ENCODE peak calls at places on chromosomes 1 and 21, in eight cellular contexts. J is anterior cingulate cortex; G is dorsolateral prefrontal cortex; A is C1 segment of cervical spinal cord; O is activated T-cell treated with anti-CD3 and anti-CD28 coated beads, Interleukin-2, amount 50 U/mL, for 72 hours; M is activated CD4-positive, alpha-beta T cell treated with anti-CD3 and anti-CD28 coated beads, Interleukin-2, amount 50 U/mL, for 1 hour; F is kidney epithelial cell; X is psoas muscle. Z is an unnamed sample.

GRCh38 chr1:51690285-51690961 is 73.5 kb downstream of the OSBPL9 start:
- DNase-seq in J (no peak), M (no peak), O (no peak), F (peak; percentile 51), G (no peak), A (no peak), X (no peak), Z (peak; percentile 76)

GRCh38 chr21:35217504-35218060 is 168.5 kb upstream of the RUNX1 start:
- DNase-seq in X (no peak), A (no peak), F (peak; percentile 99), G (no peak), O (peak; percentile 75), M (no peak), J (no peak), Z (peak; percentile 79)

GRCh38 chr21:29164330-29164942 is 34.0 kb downstream of the MAP3K7CL start:
- DNase-seq in X (no peak), M (no peak), G (no peak), J (no peak), F (no peak), A (no peak), O (no peak), Z (peak; percentile 89)

GRCh38 chr1:167109125-167109524 is 15.2 kb downstream of the STYXL2 start:
- DNase-seq in A (no peak), F (no peak), M (no peak), J (no peak), X (no peak), G (no peak), O (no peak), Z (no peak)

GRCh38 chr1:221419513-221420088 is 322.3 kb downstream of the DUSP10 start:
- DNase-seq in X (no peak), J (no peak), F (no peak), G (no peak), M (no peak), A (no peak), O (no peak), Z (peak; percentile 86)

GRCh38 chr1:238063454-238063853 is 172.7 kb upstream of the ZP4 start:
- DNase-seq in M (no peak), A (no peak), O (no peak), X (no peak), G (no peak), F (peak; percentile 95), J (no peak), Z (peak; percentile 89)

GRCh38 chr1:84171471-84171870 is 27.4 kb downstream of the PRKACB start:
- DNase-seq in X (no peak), G (no peak), M (no peak), J (no peak), F (no peak), O (no peak), A (no peak), Z (no peak)

GRCh38 chr1:30321216-30321910 is 402.0 kb downstream of the MATN1 start:
- DNase-seq in A (no peak), G (no peak), X (no peak), M (no peak), F (no peak), J (no peak), O (no peak), Z (no peak)

GRCh38 chr1:163055005-163055404 is 14.2 kb upstream of the RGS4 start:
- DNase-seq in J (no peak), O (no peak), A (no peak), F (no peak), X (no peak), M (no peak), G (no peak), Z (no peak)

GRCh38 chr1:16986596-16987361 is 6.4 kb upstream of the MFAP2 start:
- DNase-seq in F (no peak), G (no peak), A (no peak), O (no peak), J (no peak), X (no peak), M (no peak), Z (no peak)

GRCh38 chr21:42059141-42059540 is 12.0 kb upstream of the UMODL1 start:
- DNase-seq in M (no peak), A (no peak), G (no peak), J (no peak), F (no peak), O (no peak), X (no peak), Z (no peak)

GRCh38 chr1:22880174-22880601 is 92.5 kb downstream of the LACTBL1 start:
- DNase-seq in F (no peak), X (no peak), J (no peak), O (no peak), A (no peak), G (no peak), M (no peak), Z (peak; percentile 74)

GRCh38 chr1:3714284-3714741 is 37.9 kb upstream of the CCDC27 start:
- DNase-seq in M (no peak), O (no peak), X (peak; percentile 86), J (peak; percentile 82), A (peak; percentile 14), F (no peak), G (peak; percentile 78), Z (no peak)

GRCh38 chr1:218705391-218705790 is 360.3 kb downstream of the TGFB2 start:
- DNase-seq in X (no peak), G (no peak), O (no peak), J (no peak), A (no peak), M (no peak), F (peak; percentile 16), Z (peak; percentile 42)

GRCh38 chr1:30745156-30745833 is 12.3 kb downstream of the LAPTM5 start:
- DNase-seq in O (no peak), F (no peak), M (no peak), A (no peak), J (no peak), X (no peak), G (no peak), Z (no peak)

GRCh38 chr1:26094677-26095383 is 16.8 kb upstream of the PDIK1L start:
- DNase-seq in F (no peak), M (no peak), O (no peak), G (no peak), J (no peak), X (peak; percentile 81), A (peak; percentile 1), Z (peak; percentile 12)

GRCh38 chr1:244322791-244323521 is 128.8 kb downstream of the ADSS2 start:
- DNase-seq in O (peak; percentile 58), G (no peak), M (no peak), A (no peak), J (no peak), X (no peak), F (peak; percentile 97), Z (peak; percentile 96)

GRCh38 chr1:119083479-119083878 is 57.0 kb downstream of the WARS2 start:
- DNase-seq in X (no peak), O (no peak), J (no peak), F (no peak), A (no peak), M (no peak), G (no peak), Z (no peak)

GRCh38 chr1:234163267-234163919 is 209.9 kb upstream of the COA6 start:
- DNase-seq in M (no peak), A (no peak), G (no peak), J (no peak), O (no peak), F (no peak), X (no peak), Z (no peak)

GRCh38 chr1:111161843-111162242 is 21.8 kb downstream of the CEPT1 start:
- DNase-seq in O (no peak), J (no peak), G (no peak), M (no peak), A (no peak), X (no peak), F (no peak), Z (no peak)

GRCh38 chr1:65170511-65171142 is 22.6 kb downstream of the AK4 start:
- DNase-seq in J (no peak), A (no peak), O (no peak), X (no peak), G (no peak), M (no peak), F (no peak), Z (peak; percentile 75)

GRCh38 chr1:72023063-72023647 is 259.2 kb downstream of the NEGR1 start:
- DNase-seq in J (no peak), O (no peak), M (no peak), F (no peak), X (no peak), A (no peak), G (no peak), Z (no peak)

GRCh38 chr1:94239796-94240195 is 2.4 kb upstream of the ARHGAP29 start:
- DNase-seq in O (no peak), G (no peak), M (no peak), A (no peak), J (no peak), X (no peak), F (no peak), Z (no peak)

GRCh38 chr21:43731891-43732711 is 13.2 kb downstream of the PDXK start:
- DNase-seq in J (peak; percentile 49), A (no peak), G (peak; percentile 52), O (no peak), F (no peak), M (no peak), X (peak; percentile 69), Z (no peak)

GRCh38 chr1:227805606-227806197 is 9.8 kb upstream of the PRSS38 start:
- DNase-seq in F (peak; percentile 42), M (no peak), G (no peak), J (no peak), X (no peak), A (no peak), O (no peak), Z (peak; percentile 97)

GRCh38 chr1:220702733-220703704 is 12.9 kb downstream of the C1orf115 start:
- DNase-seq in X (no peak), A (no peak), G (no peak), M (no peak), J (no peak), F (no peak), O (no peak), Z (no peak)

GRCh38 chr1:26696645-26697440 is 1.0 kb downstream of the ARID1A start:
- DNase-seq in O (peak; percentile 83), X (peak; percentile 70), F (no peak), M (peak; percentile 69), G (no peak), A (no peak), J (no peak), Z (no peak)

GRCh38 chr1:188325211-188325610 is 1496.5 kb downstream of the PLA2G4A start:
- DNase-seq in O (no peak), F (no peak), G (no peak), M (no peak), J (no peak), X (no peak), A (no peak), Z (no peak)

GRCh38 chr1:167542109-167543032 is 11.2 kb downstream of the CREG1 start:
- DNase-seq in F (no peak), O (no peak), M (no peak), A (no peak), X (no peak), J (no peak), G (no peak), Z (no peak)

GRCh38 chr1:110348050-110348449 is 8.9 kb downstream of the RBM15 start:
- DNase-seq in M (no peak), A (no peak), O (no peak), F (no peak), J (no peak), X (no peak), G (no peak), Z (no peak)

GRCh38 chr1:145736191-145736590 is 16.9 kb downstream of the CD160 start:
- DNase-seq in M (no peak), J (no peak), A (no peak), F (no peak), X (no peak), G (no peak), O (no peak), Z (no peak)

GRCh38 chr1:59279651-59280050 is 17.2 kb upstream of the FGGY start:
- DNase-seq in X (no peak), G (no peak), J (no peak), M (no peak), F (no peak), O (no peak), A (no peak), Z (no peak)

GRCh38 chr1:23108918-23109533 is 59.6 kb downstream of the LUZP1 start:
- DNase-seq in O (peak; percentile 53), G (no peak), F (no peak), A (no peak), J (no peak), X (no peak), M (peak; percentile 8), Z (no peak)

GRCh38 chr1:19476440-19477190 is 8.7 kb downstream of the CAPZB start:
- DNase-seq in J (no peak), M (no peak), F (no peak), X (no peak), G (no peak), A (no peak), O (peak; percentile 29), Z (peak; percentile 35)